ENCODE peak calls at places on chromosomes 5 and 9, in ten cellular contexts. S is brain microvascular endothelial cell, Q is left ventricle myocardium inferior, B is A549, Z is tibial artery, R is gastrocnemius medialis, I is PC-3, N is cardiac muscle cell, C is transverse colon, K is fibroblast of lung. D is an unnamed sample.

GRCh38 chr5:109155625-109156024 is 254.1 kb downstream of the PJA2 start:
- DNase-seq in Q (no peak), R (no peak), K (no peak), B (no peak), Z (no peak), I (no peak), N (no peak), S (no peak), C (no peak), D (no peak)

GRCh38 chr5:123937230-123937629 is 425.3 kb downstream of the CSNK1G3 start:
- DNase-seq in R (peak; percentile 17), I (peak; percentile 72), Z (no peak), Q (no peak), B (peak; percentile 71), C (no peak), K (peak; percentile 64), S (peak; percentile 52), N (peak; percentile 21), D (no peak)

GRCh38 chr5:138874241-138874640 is 894 bp downstream of the LRRTM2 start:
- DNase-seq in S (no peak), B (no peak), Q (no peak), C (no peak), N (no peak), R (no peak), K (peak; percentile 40), Z (no peak), I (no peak), D (no peak)

GRCh38 chr9:12699529-12699928 is 6.3 kb downstream of the TYRP1 start:
- DNase-seq in S (no peak), C (no peak), B (no peak), Z (no peak), Q (no peak), N (peak; percentile 8), I (peak; percentile 25), K (peak; percentile 29), R (no peak), D (no peak)

GRCh38 chr5:433836-434235 is 9.1 kb upstream of the EXOC3 start:
- DNase-seq in R (no peak), N (no peak), B (no peak), Z (peak; percentile 51), Q (no peak), S (no peak), C (no peak), K (no peak), I (no peak), D (no peak)

GRCh38 chr5:43620944-43621505 is 18.0 kb downstream of the NNT start:
- DNase-seq in R (no peak), I (no peak), K (no peak), S (no peak), Z (no peak), B (no peak), Q (no peak), N (no peak), C (no peak), D (no peak)

GRCh38 chr5:137706841-137707240 is 29.0 kb downstream of the KLHL3 start:
- DNase-seq in Z (no peak), Q (no peak), C (no peak), I (peak; percentile 11), K (no peak), S (peak; percentile 24), R (no peak), B (no peak), N (no peak), D (no peak)

GRCh38 chr9:112945620-112946208 is 55.0 kb upstream of the SLC46A2 start:
- DNase-seq in N (no peak), I (peak; percentile 17), B (peak; percentile 16), K (no peak), R (no peak), Q (no peak), Z (no peak), C (peak; percentile 10), S (no peak), D (no peak)

GRCh38 chr9:33472171-33472920 is 1.4 kb downstream of the NOL6 start:
- DNase-seq in N (no peak), C (no peak), Q (no peak), R (no peak), Z (peak; percentile 47), K (no peak), S (no peak), I (no peak), B (no peak), D (no peak)

GRCh38 chr9:106872641-106873040 is 9.7 kb downstream of the ZNF462 start:
- DNase-seq in C (no peak), Q (no peak), S (no peak), N (no peak), R (no peak), I (no peak), Z (no peak), B (no peak), K (no peak), D (no peak)

GRCh38 chr9:127968046-127968445 is 12.7 kb downstream of the EEIG1 start:
- DNase-seq in C (peak; percentile 84), I (peak; percentile 78), K (peak; percentile 38), Z (no peak), S (no peak), B (peak; percentile 82), R (peak; percentile 72), N (no peak), Q (peak; percentile 13), D (no peak)

GRCh38 chr5:88880196-88880595 is 2.8 kb downstream of the MEF2C start:
- DNase-seq in I (no peak), C (no peak), S (no peak), N (no peak), K (no peak), Z (no peak), B (no peak), R (no peak), Q (no peak), D (no peak)

GRCh38 chr9:132401791-132402190 is 4.8 kb downstream of the TTF1 start:
- DNase-seq in C (no peak), K (no peak), N (no peak), Z (no peak), S (no peak), Q (no peak), B (no peak), I (no peak), R (no peak), D (no peak)

GRCh38 chr5:135429326-135429725 is 17.8 kb downstream of the DCANP1 start:
- DNase-seq in S (no peak), Q (peak; percentile 72), I (no peak), K (peak; percentile 46), B (no peak), R (no peak), N (peak; percentile 81), C (no peak), Z (no peak), D (no peak)

GRCh38 chr5:147216552-147217154 is 18.2 kb upstream of the STK32A start:
- DNase-seq in C (no peak), S (no peak), I (peak; percentile 66), N (no peak), Z (no peak), K (peak; percentile 16), Q (no peak), B (no peak), R (no peak), D (no peak)

GRCh38 chr5:10744681-10745080 is 16.4 kb downstream of the DAP start:
- DNase-seq in K (no peak), N (no peak), Q (no peak), R (no peak), S (no peak), Z (no peak), I (no peak), B (no peak), C (no peak), D (no peak)

GRCh38 chr5:10740384-10740783 is 20.6 kb downstream of the DAP start:
- DNase-seq in Z (no peak), N (no peak), K (no peak), I (no peak), B (no peak), Q (no peak), S (no peak), C (no peak), R (no peak), D (no peak)

GRCh38 chr5:10745133-10745532 is 15.9 kb downstream of the DAP start:
- DNase-seq in B (no peak), R (no peak), S (no peak), Z (no peak), N (no peak), C (no peak), I (no peak), Q (no peak), K (peak; percentile 37), D (no peak)

GRCh38 chr5:10737880-10738279 is 23.2 kb downstream of the DAP start:
- DNase-seq in C (no peak), N (no peak), S (no peak), Q (no peak), R (no peak), K (no peak), Z (no peak), I (no peak), B (no peak), D (no peak)

GRCh38 chr5:10741661-10742060 is 19.4 kb downstream of the DAP start:
- DNase-seq in C (no peak), Q (no peak), I (no peak), R (no peak), Z (no peak), S (no peak), N (no peak), B (no peak), K (no peak), D (no peak)
- TF ChIP-seq CTCF in C (no peak), Q (no peak), I (peak; percentile 64), R (no peak), Z (no peak), S (peak; percentile 42), N (no peak), B (no peak), K (no peak), D (no peak)

GRCh38 chr9:4303002-4303401 is 3.1 kb upstream of the GLIS3 start:
- DNase-seq in I (peak; percentile 34), Q (no peak), N (no peak), B (no peak), R (no peak), Z (no peak), S (no peak), K (peak; percentile 49), C (no peak), D (no peak)
- H3K4me3 ChIP-seq in I (peak overlapping the region; percentile 17), Q (no peak overlapping the region), N (no peak overlapping the region), B (no peak overlapping the region), R (no peak overlapping the region), Z (no peak overlapping the region), S (no peak overlapping the region), K (no peak overlapping the region), C (no peak overlapping the region), D (no peak overlapping the region)

DNA sequence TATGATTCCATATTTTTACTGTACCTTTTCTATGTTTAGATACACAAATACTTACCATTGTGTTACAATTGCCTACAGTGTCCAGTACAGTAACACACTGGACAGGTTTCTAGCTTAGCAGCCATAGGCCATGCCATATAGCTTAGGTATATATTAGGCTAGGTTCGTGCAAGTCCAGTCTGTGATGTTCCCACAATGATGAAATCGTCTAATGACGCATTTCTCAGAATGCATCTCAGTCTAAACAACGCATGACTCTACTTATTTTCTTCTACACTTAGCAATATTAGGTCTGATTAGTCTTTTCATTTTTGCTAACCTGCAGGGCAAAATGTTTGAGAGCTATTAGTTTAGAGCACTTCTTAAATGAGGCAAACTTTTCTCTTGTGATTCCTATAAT is 22.7 kb downstream of the OR2S2 start:
- DNase-seq in K (peak; percentile 47), I (no peak), Z (no peak), C (no peak), Q (no peak), S (peak; percentile 33), B (no peak), N (no peak), R (no peak), D (no peak)
- TF ChIP-seq CTCF in K (no peak), I (no peak), Z (no peak), C (no peak), Q (no peak), S (no peak), B (no peak), N (no peak), R (no peak), D (no peak)

GRCh38 chr9:95581900-95582299 is 65.1 kb upstream of the PTCH1 start:
- DNase-seq in I (no peak), Z (no peak), C (no peak), N (no peak), K (no peak), B (no peak), R (no peak), Q (no peak), S (no peak), D (no peak)
- H3K4me3 ChIP-seq in I (no peak overlapping the region), Z (no peak overlapping the region), C (no peak overlapping the region), N (no peak overlapping the region), K (no peak overlapping the region), B (no peak overlapping the region), R (no peak overlapping the region), Q (no peak overlapping the region), S (no peak overlapping the region), D (no peak overlapping the region)